ENCODE peak calls at places on chromosomes 7 and 10, in nine cellular contexts. D is NCI-H1092; B is NT2/D1; P is fibroblast of pulmonary artery; L is activated naive CD8-positive, alpha-beta T cell treated with anti-CD3 and anti-CD28 coated beads, Interleukin-2, amount 50 U/mL, for 16 hours; J is NCI-H2171; R is AG09309; A is substantia nigra; F is NCI-H69. S is an unnamed sample.
A peak's percentile ranks its signal among the peaks of the same experiment; 100 is the strongest.

GRCh38 chr10:132257271-132257670 is 50.5 kb downstream of the STK32C start:
- DNase-seq in D (no peak), B (no peak), P (peak; percentile 6), L (no peak), J (no peak), R (no peak), A (no peak), F (peak; percentile 28), S (no peak)

GRCh38 chr10:96130326-96130758 is 245 bp downstream of the ZNF518A start:
- DNase-seq in D (peak; percentile 65), B (peak; percentile 60), P (peak; percentile 84), L (peak; percentile 57), J (peak; percentile 65), R (no peak), A (peak; percentile 65), F (peak; percentile 87), S (peak; percentile 56)

GRCh38 chr10:8392216-8392615 is 337.7 kb downstream of the GATA3 start:
- DNase-seq in D (no peak), B (no peak), P (peak; percentile 52), L (no peak), J (no peak), R (peak; percentile 66), A (no peak), F (no peak), S (no peak)

GRCh38 chr7:89023146-89023545 is 227.6 kb upstream of the TEX47 start:
- DNase-seq in D (no peak), B (no peak), P (no peak), L (no peak), J (no peak), R (no peak), A (no peak), F (no peak), S (no peak)

GRCh38 chr7:79317728-79318127 is 135.7 kb downstream of the MAGI2 start:
- DNase-seq in D (no peak), B (peak; percentile 74), P (peak; percentile 85), L (no peak), J (no peak), R (peak; percentile 63), A (no peak), F (peak; percentile 82), S (peak; percentile 56)

GRCh38 chr10:91162050-91162494 is 58.4 kb upstream of the PCGF5 start:
- DNase-seq in D (no peak), B (no peak), P (peak; percentile 6), L (no peak), J (no peak), R (no peak), A (no peak), F (peak; percentile 11), S (no peak)

GRCh38 chr7:43906327-43907010 is at the start of gene URGCP:
- DNase-seq in D (peak; percentile 13), B (no peak), P (peak; percentile 29), L (no peak), J (peak; percentile 18), R (no peak), A (peak; percentile 27), F (peak; percentile 83), S (no peak)

GRCh38 chr7:27462575-27463270 is 200.0 kb downstream of the HIBADH start:
- DNase-seq in D (no peak), B (no peak), P (peak; percentile 89), L (no peak), J (no peak), R (no peak), A (no peak), F (no peak), S (no peak)

GRCh38 chr10:124341768-124342135 is 77.0 kb downstream of the OAT start:
- DNase-seq in D (no peak), B (no peak), P (no peak), L (no peak), J (no peak), R (no peak), A (no peak), F (no peak), S (no peak)

GRCh38 chr7:141497391-141497790 is 53.8 kb upstream of the AGK start:
- DNase-seq in D (no peak), B (no peak), P (no peak), L (no peak), J (no peak), R (no peak), A (no peak), F (no peak), S (no peak)

GRCh38 chr7:72244826-72245398 is 167.2 kb downstream of the CALN1 start:
- DNase-seq in D (no peak), B (no peak), P (no peak), L (no peak), J (no peak), R (no peak), A (no peak), F (no peak), S (no peak)

S was measured in AG09319.